ENCODE peak calls at places on chromosomes 3 and 15, in eight cellular contexts. One of them, this sample, is unnamed.
A peak's percentile ranks its signal among the peaks of the same experiment; 100 is the strongest.

GRCh38 chr3:33975463-33975862 is 177.0 kb downstream of the PDCD6IP start:
- DNase-seq in PC-3: no peak
- DNase-seq in uterus: no peak
- DNase-seq in heart left ventricle: no peak
- DNase-seq in endothelial cell: no peak
- DNase-seq in WTC11: no peak
- DNase-seq in mesothelial cell of epicardium: no peak
- DNase-seq in HCT116: no peak
- DNase-seq in this sample: no peak

GRCh38 chr15:92902020-92902419 is 1.9 kb downstream of the CHD2 start:
- DNase-seq in PC-3: no peak
- DNase-seq in uterus: no peak
- DNase-seq in heart left ventricle: no peak
- DNase-seq in endothelial cell: no peak
- DNase-seq in WTC11: no peak
- DNase-seq in mesothelial cell of epicardium: no peak
- DNase-seq in HCT116: no peak
- DNase-seq in this sample: no peak

GRCh38 chr15:25797511-25798206 is 65.5 kb downstream of the ATP10A start:
- DNase-seq in PC-3: no peak
- DNase-seq in uterus: no peak
- DNase-seq in heart left ventricle: no peak
- DNase-seq in endothelial cell: no peak
- DNase-seq in WTC11: no peak
- DNase-seq in mesothelial cell of epicardium: peak; percentile 29
- DNase-seq in HCT116: no peak
- DNase-seq in this sample: no peak

GRCh38 chr3:43389388-43390254 is 103.3 kb downstream of the SNRK start:
- DNase-seq in PC-3: peak; percentile 97
- DNase-seq in uterus: peak; percentile 55
- DNase-seq in heart left ventricle: peak; percentile 58
- DNase-seq in endothelial cell: peak; percentile 46
- DNase-seq in WTC11: no peak
- DNase-seq in mesothelial cell of epicardium: no peak
- DNase-seq in HCT116: no peak
- DNase-seq in this sample: no peak

GRCh38 chr3:187738400-187739124 is 6.7 kb downstream of the BCL6 start:
- DNase-seq in PC-3: peak; percentile 94
- DNase-seq in uterus: peak; percentile 96
- DNase-seq in heart left ventricle: peak; percentile 93
- DNase-seq in endothelial cell: peak; percentile 80
- DNase-seq in WTC11: peak; percentile 86
- DNase-seq in mesothelial cell of epicardium: peak; percentile 75
- DNase-seq in HCT116: peak; percentile 83
- DNase-seq in this sample: peak; percentile 90

GRCh38 chr3:81891056-81891455 is 129.6 kb upstream of the GBE1 start:
- DNase-seq in PC-3: no peak
- DNase-seq in uterus: no peak
- DNase-seq in heart left ventricle: no peak
- DNase-seq in endothelial cell: no peak
- DNase-seq in WTC11: no peak
- DNase-seq in mesothelial cell of epicardium: no peak
- DNase-seq in HCT116: no peak
- DNase-seq in this sample: no peak

GRCh38 chr3:48446425-48447193 is at the start of gene ATRIP:
- DNase-seq in PC-3: peak; percentile 93
- DNase-seq in uterus: peak; percentile 86
- DNase-seq in heart left ventricle: peak; percentile 93
- DNase-seq in endothelial cell: peak; percentile 90
- DNase-seq in WTC11: peak; percentile 93
- DNase-seq in mesothelial cell of epicardium: peak; percentile 92
- DNase-seq in HCT116: peak; percentile 62
- DNase-seq in this sample: peak; percentile 96

GRCh38 chr15:98946301-98947255 is 61.0 kb downstream of the PGPEP1L start:
- DNase-seq in PC-3: no peak
- DNase-seq in uterus: no peak
- DNase-seq in heart left ventricle: peak; percentile 63
- DNase-seq in endothelial cell: no peak
- DNase-seq in WTC11: no peak
- DNase-seq in mesothelial cell of epicardium: no peak
- DNase-seq in HCT116: no peak
- DNase-seq in this sample: no peak

GRCh38 chr3:184651945-184652344 is 59.9 kb downstream of the MAGEF1 start:
- DNase-seq in PC-3: peak; percentile 54
- DNase-seq in uterus: no peak
- DNase-seq in heart left ventricle: no peak
- DNase-seq in endothelial cell: no peak
- DNase-seq in WTC11: no peak
- DNase-seq in mesothelial cell of epicardium: no peak
- DNase-seq in HCT116: no peak
- DNase-seq in this sample: no peak

GRCh38 chr3:169179193-169180122 is 484.1 kb downstream of the MECOM start:
- DNase-seq in PC-3: peak; percentile 42
- DNase-seq in uterus: no peak
- DNase-seq in heart left ventricle: no peak
- DNase-seq in endothelial cell: no peak
- DNase-seq in WTC11: no peak
- DNase-seq in mesothelial cell of epicardium: no peak
- DNase-seq in HCT116: no peak
- DNase-seq in this sample: no peak

GRCh38 chr3:8705575-8705974 is 28.0 kb upstream of the CAV3 start:
- DNase-seq in PC-3: no peak
- DNase-seq in uterus: no peak
- DNase-seq in heart left ventricle: no peak
- DNase-seq in endothelial cell: no peak
- DNase-seq in WTC11: no peak
- DNase-seq in mesothelial cell of epicardium: no peak
- DNase-seq in HCT116: no peak
- DNase-seq in this sample: no peak

GRCh38 chr3:113136529-113136928 is 74.8 kb upstream of the BOC start:
- DNase-seq in PC-3: no peak
- DNase-seq in uterus: no peak
- DNase-seq in heart left ventricle: no peak
- DNase-seq in endothelial cell: no peak
- DNase-seq in WTC11: no peak
- DNase-seq in mesothelial cell of epicardium: no peak
- DNase-seq in HCT116: no peak
- DNase-seq in this sample: no peak

GRCh38 chr3:33441322-33441976 is 1.2 kb upstream of the UBP1 start:
- DNase-seq in PC-3: peak; percentile 21
- DNase-seq in uterus: peak; percentile 66
- DNase-seq in heart left ventricle: no peak
- DNase-seq in endothelial cell: no peak
- DNase-seq in WTC11: no peak
- DNase-seq in mesothelial cell of epicardium: no peak
- DNase-seq in HCT116: no peak
- DNase-seq in this sample: no peak

GRCh38 chr3:111210866-111211564 is 139.4 kb downstream of the NECTIN3 start:
- DNase-seq in PC-3: no peak
- DNase-seq in uterus: no peak
- DNase-seq in heart left ventricle: no peak
- DNase-seq in endothelial cell: no peak
- DNase-seq in WTC11: no peak
- DNase-seq in mesothelial cell of epicardium: no peak
- DNase-seq in HCT116: no peak
- DNase-seq in this sample: no peak

GRCh38 chr3:40741729-40742128 is 217.0 kb downstream of the ZNF621 start:
- DNase-seq in PC-3: no peak
- DNase-seq in uterus: peak; percentile 66
- DNase-seq in heart left ventricle: peak; percentile 52
- DNase-seq in endothelial cell: peak; percentile 26
- DNase-seq in WTC11: no peak
- DNase-seq in mesothelial cell of epicardium: no peak
- DNase-seq in HCT116: no peak
- DNase-seq in this sample: no peak

GRCh38 chr3:172703966-172704365 is 6.9 kb downstream of the NCEH1 start:
- DNase-seq in PC-3: no peak
- DNase-seq in uterus: no peak
- DNase-seq in heart left ventricle: no peak
- DNase-seq in endothelial cell: no peak
- DNase-seq in WTC11: no peak
- DNase-seq in mesothelial cell of epicardium: no peak
- DNase-seq in HCT116: no peak
- DNase-seq in this sample: no peak

GRCh38 chr3:25381083-25381482 is 47.0 kb upstream of the RARB start:
- DNase-seq in PC-3: no peak
- DNase-seq in uterus: no peak
- DNase-seq in heart left ventricle: no peak
- DNase-seq in endothelial cell: no peak
- DNase-seq in WTC11: no peak
- DNase-seq in mesothelial cell of epicardium: no peak
- DNase-seq in HCT116: no peak
- DNase-seq in this sample: no peak

GRCh38 chr3:115638991-115639390 is 15.7 kb downstream of the GAP43 start:
- DNase-seq in PC-3: no peak
- DNase-seq in uterus: no peak
- DNase-seq in heart left ventricle: no peak
- DNase-seq in endothelial cell: no peak
- DNase-seq in WTC11: no peak
- DNase-seq in mesothelial cell of epicardium: no peak
- DNase-seq in HCT116: no peak
- DNase-seq in this sample: no peak

GRCh38 chr3:151777880-151778279 is 36.0 kb upstream of the AADAC start:
- DNase-seq in PC-3: no peak
- DNase-seq in uterus: no peak
- DNase-seq in heart left ventricle: no peak
- DNase-seq in endothelial cell: no peak
- DNase-seq in WTC11: no peak
- DNase-seq in mesothelial cell of epicardium: no peak
- DNase-seq in HCT116: no peak
- DNase-seq in this sample: no peak

GRCh38 chr3:20154928-20155327 is 31.1 kb downstream of the SGO1 start:
- DNase-seq in PC-3: no peak
- DNase-seq in uterus: no peak
- DNase-seq in heart left ventricle: no peak
- DNase-seq in endothelial cell: no peak
- DNase-seq in WTC11: peak; percentile 14
- DNase-seq in mesothelial cell of epicardium: no peak
- DNase-seq in HCT116: no peak
- DNase-seq in this sample: no peak

DNA sequence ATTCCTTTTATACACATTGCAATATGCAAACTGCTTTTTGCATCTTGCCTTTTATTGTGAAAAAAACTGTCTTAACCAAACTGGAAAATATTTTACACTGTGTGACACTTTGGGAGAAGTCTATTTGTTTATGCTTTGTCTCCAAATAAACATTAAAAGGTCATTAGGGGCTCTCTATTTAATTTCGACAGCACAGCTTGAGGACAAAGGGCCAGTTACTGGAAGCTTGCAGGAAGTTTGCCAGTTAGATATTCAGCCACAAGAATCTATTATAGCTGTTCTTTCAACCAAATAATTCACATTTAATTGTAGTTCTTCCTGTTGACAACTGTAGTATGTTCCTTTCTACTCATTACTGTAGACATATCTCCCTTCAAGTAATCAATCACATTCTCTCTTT is 6.2 kb downstream of the CP start:
- DNase-seq in PC-3: no peak
- DNase-seq in uterus: no peak
- DNase-seq in heart left ventricle: no peak
- DNase-seq in endothelial cell: no peak
- DNase-seq in WTC11: no peak
- DNase-seq in mesothelial cell of epicardium: no peak
- DNase-seq in HCT116: no peak
- DNase-seq in this sample: no peak
- TF ChIP-seq CTCF in PC-3: no peak
- TF ChIP-seq CTCF in uterus: no peak
- TF ChIP-seq CTCF in heart left ventricle: no peak
- TF ChIP-seq CTCF in endothelial cell: no peak
- TF ChIP-seq CTCF in WTC11: no peak
- TF ChIP-seq CTCF in mesothelial cell of epicardium: no peak
- TF ChIP-seq CTCF in HCT116: no peak
- TF ChIP-seq CTCF in this sample: no peak

DNA sequence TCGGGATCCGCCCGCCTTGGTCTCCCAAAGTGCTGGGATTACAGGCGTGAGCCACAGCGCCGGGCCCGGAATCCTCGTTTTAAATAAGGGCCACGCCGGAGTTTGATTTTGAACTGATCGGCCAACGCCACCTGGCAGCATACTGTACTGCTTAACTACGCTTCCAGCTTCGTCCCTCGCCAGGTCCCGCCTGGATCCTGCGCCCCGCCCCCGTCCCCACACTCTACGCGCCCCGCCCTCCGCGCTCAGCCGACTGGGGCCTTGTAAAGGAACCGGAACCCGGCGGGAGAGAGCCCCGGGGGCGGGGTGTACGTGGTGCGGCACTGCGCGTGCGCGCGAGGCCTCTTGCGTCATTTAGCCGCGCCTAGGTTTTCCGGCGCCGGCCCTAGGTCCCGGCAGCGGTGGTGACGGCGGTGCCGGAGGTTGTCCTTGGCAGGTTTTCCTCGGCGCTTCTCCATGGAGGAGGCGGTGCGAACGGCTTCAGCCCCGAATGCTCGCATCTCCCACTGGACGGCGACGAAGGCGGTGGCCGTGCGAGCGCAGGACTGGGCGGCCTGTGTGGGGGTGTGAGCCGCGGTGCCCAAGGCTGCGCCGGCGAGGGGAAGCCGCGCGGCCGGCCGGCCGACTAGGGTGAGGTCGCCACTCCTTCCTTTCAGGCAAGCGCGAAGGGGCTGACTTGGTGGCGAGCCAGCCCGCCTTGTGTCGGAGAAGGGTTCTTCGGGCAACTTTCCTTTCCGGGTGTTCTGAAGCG is at the start of gene NIPA2:
- DNase-seq in PC-3: peak; percentile 99
- DNase-seq in uterus: peak; percentile 98
- DNase-seq in heart left ventricle: peak; percentile 98
- DNase-seq in endothelial cell: peak; percentile 99
- DNase-seq in WTC11: peak; percentile 99
- DNase-seq in mesothelial cell of epicardium: peak; percentile 100
- DNase-seq in HCT116: peak; percentile 95
- DNase-seq in this sample: peak; percentile 96
- TF ChIP-seq CTCF in PC-3: no peak
- TF ChIP-seq CTCF in uterus: peak; percentile 19
- TF ChIP-seq CTCF in heart left ventricle: no peak
- TF ChIP-seq CTCF in endothelial cell: no peak
- TF ChIP-seq CTCF in WTC11: no peak
- TF ChIP-seq CTCF in mesothelial cell of epicardium: no peak
- TF ChIP-seq CTCF in HCT116: no peak
- TF ChIP-seq CTCF in this sample: peak; percentile 9

GRCh38 chr3:66196633-66197032 is 24.2 kb upstream of the SLC25A26 start:
- DNase-seq in PC-3: peak; percentile 12
- DNase-seq in uterus: no peak
- DNase-seq in heart left ventricle: no peak
- DNase-seq in endothelial cell: no peak
- DNase-seq in WTC11: no peak
- DNase-seq in mesothelial cell of epicardium: no peak
- DNase-seq in HCT116: no peak
- DNase-seq in this sample: no peak
- TF ChIP-seq CTCF in PC-3: peak; percentile 39
- TF ChIP-seq CTCF in uterus: no peak
- TF ChIP-seq CTCF in heart left ventricle: peak; percentile 38
- TF ChIP-seq CTCF in endothelial cell: no peak
- TF ChIP-seq CTCF in WTC11: no peak
- TF ChIP-seq CTCF in mesothelial cell of epicardium: peak; percentile 33
- TF ChIP-seq CTCF in HCT116: peak; percentile 65
- TF ChIP-seq CTCF in this sample: no peak

DNA sequence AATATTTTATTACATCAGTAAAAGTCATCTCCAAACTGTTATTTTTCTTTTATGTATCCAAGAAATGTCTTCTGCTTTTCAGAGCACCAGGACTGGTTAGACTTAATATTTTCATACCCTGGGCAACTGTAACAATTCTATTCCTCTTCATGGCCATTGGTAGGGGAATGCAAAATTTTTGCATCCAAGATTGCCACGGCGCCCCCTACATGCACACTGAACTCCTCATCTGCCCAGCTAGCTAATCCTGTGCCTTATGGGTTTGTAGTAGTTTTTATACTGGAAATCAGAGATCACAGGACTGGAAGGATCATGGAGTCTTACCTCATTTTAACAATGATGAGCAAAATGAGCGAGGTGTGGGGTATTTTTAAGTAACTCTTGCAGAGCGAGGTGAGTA is 74.2 kb downstream of the CRTC3 start:
- DNase-seq in PC-3: peak; percentile 38
- DNase-seq in uterus: no peak
- DNase-seq in heart left ventricle: no peak
- DNase-seq in endothelial cell: no peak
- DNase-seq in WTC11: no peak
- DNase-seq in mesothelial cell of epicardium: no peak
- DNase-seq in HCT116: no peak
- DNase-seq in this sample: no peak
- TF ChIP-seq CTCF in PC-3: peak; percentile 74
- TF ChIP-seq CTCF in uterus: no peak
- TF ChIP-seq CTCF in heart left ventricle: peak; percentile 26
- TF ChIP-seq CTCF in endothelial cell: no peak
- TF ChIP-seq CTCF in WTC11: peak; percentile 32
- TF ChIP-seq CTCF in mesothelial cell of epicardium: no peak
- TF ChIP-seq CTCF in HCT116: peak; percentile 30
- TF ChIP-seq CTCF in this sample: peak; percentile 60